ENCODE peak calls at places on chromosomes 7 and 10, in seven cellular contexts. V is transverse colon, T is fibroblast of lung, N is GM12878, J is coronary artery, O is mammary epithelial cell, R is RWPE2. H is an unnamed sample.

GRCh38 chr7:27134392-27134791 is 3.8 kb upstream of the HOXA4 start:
- DNase-seq in T (peak), V (peak), O (peak), R (no peak), N (peak), J (no peak), H (peak)

GRCh38 chr10:117429644-117430043 is 54.4 kb upstream of the PDZD8 start:
- DNase-seq in O (no peak), T (no peak), N (no peak), V (no peak), R (no peak), J (no peak), H (no peak)

GRCh38 chr10:36313142-36313541 is 671.0 kb upstream of the FZD8 start:
- DNase-seq in N (no peak), J (no peak), T (no peak), V (no peak), O (no peak), R (no peak), H (no peak)

GRCh38 chr7:27031289-27032172 is 64.3 kb downstream of the HOXA1 start:
- DNase-seq in T (peak), N (peak), O (peak), R (no peak), V (no peak), J (no peak), H (peak)

GRCh38 chr10:24552346-24553016 is 171.2 kb downstream of the ARHGAP21 start:
- DNase-seq in N (no peak), R (peak), J (no peak), V (peak), O (peak), T (no peak), H (peak)

GRCh38 chr10:70480254-70480861 is 1.8 kb downstream of the PALD1 start:
- DNase-seq in N (no peak), O (no peak), V (peak), J (no peak), T (no peak), R (no peak), H (no peak)

GRCh38 chr10:128268015-128268722 is 141.9 kb upstream of the MKI67 start:
- DNase-seq in R (no peak), O (no peak), V (no peak), T (peak), J (no peak), N (no peak), H (peak)

GRCh38 chr7:18855796-18856195 is 261.6 kb downstream of the TWIST1 start:
- DNase-seq in V (no peak), T (peak), O (no peak), N (no peak), J (no peak), R (no peak), H (no peak)

GRCh38 chr10:103759100-103759781 is 96.1 kb downstream of the SH3PXD2A start:
- DNase-seq in N (no peak), J (no peak), V (peak), O (peak), T (peak), R (no peak), H (peak)

GRCh38 chr10:58438340-58438739 is 53.1 kb downstream of the TFAM start:
- DNase-seq in R (no peak), N (no peak), T (peak), J (no peak), O (peak), V (no peak), H (peak)

GRCh38 chr7:12630615-12630884 is 56.9 kb upstream of the ARL4A start:
- DNase-seq in J (no peak), R (no peak), V (no peak), O (no peak), T (peak), N (no peak), H (no peak)

GRCh38 chr10:28180654-28181053 is 122.2 kb downstream of the MPP7 start:
- DNase-seq in V (no peak), T (no peak), R (no peak), J (no peak), O (peak), N (no peak), H (no peak)

GRCh38 chr7:77327932-77328628 is 88.1 kb downstream of the GSAP start:
- DNase-seq in T (no peak), R (no peak), O (no peak), V (no peak), N (no peak), J (no peak), H (no peak)

GRCh38 chr10:84185526-84186175 is 8.7 kb upstream of the CDHR1 start:
- DNase-seq in T (no peak), N (no peak), R (no peak), V (no peak), O (no peak), J (no peak), H (no peak)

GRCh38 chr10:91820144-91820543 is 21.9 kb downstream of the TNKS2 start:
- DNase-seq in R (no peak), J (no peak), O (peak), V (no peak), N (no peak), T (no peak), H (no peak)

DNA sequence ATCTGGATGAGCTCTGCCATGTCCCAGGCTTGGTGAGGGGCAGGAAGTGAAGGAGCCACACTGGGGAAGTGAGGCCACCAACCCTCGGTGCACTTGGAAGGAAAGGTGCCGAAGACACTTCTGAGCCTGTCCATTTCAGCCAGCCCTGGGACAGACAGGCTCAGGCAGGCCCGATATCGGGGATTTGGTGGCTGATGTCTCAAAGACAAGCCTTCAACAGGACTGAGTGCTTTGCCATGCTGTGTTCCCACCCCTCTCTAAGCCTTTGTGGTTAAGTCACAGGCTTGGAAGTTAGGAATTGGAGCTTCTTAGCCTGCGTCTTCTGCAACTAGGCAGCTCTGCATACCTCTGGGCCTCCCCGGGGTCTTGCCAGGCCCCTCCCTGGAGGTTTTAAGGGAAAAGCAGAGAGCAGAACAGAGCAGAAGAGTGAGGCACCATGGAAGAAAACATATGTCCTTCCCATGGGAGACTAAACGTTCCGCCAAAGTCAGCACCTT is 72.0 kb downstream of the AFAP1L2 start:
- DNase-seq in J (no peak), R (no peak), O (no peak), T (no peak), V (no peak), N (no peak), H (no peak)
- H3K27ac ChIP-seq in J (peak), R (no peak), O (no peak), T (no peak), V (peak), N (no peak), H (peak)

GRCh38 chr7:48528689-48529088 is 357.4 kb downstream of the ABCA13 start:
- DNase-seq in J (no peak), O (no peak), N (no peak), T (no peak), R (no peak), V (no peak), H (no peak)
- H3K27ac ChIP-seq in J (no peak), O (no peak), N (no peak), T (no peak), R (no peak), V (no peak), H (no peak)

GRCh38 chr10:14880201-14880600 is 1.5 kb downstream of the SUV39H2 start:
- DNase-seq in O (peak), T (no peak), R (no peak), J (no peak), V (no peak), N (no peak), H (peak)
- H3K27ac ChIP-seq in O (peak), T (no peak), R (peak), J (no peak), V (no peak), N (peak), H (no peak)

GRCh38 chr10:100192350-100192749 is 6.5 kb upstream of the ERLIN1 start:
- DNase-seq in T (no peak), R (no peak), V (no peak), J (no peak), N (no peak), O (no peak), H (no peak)
- H3K27ac ChIP-seq in T (no peak), R (no peak), V (no peak), J (no peak), N (no peak), O (no peak), H (no peak)

DNA sequence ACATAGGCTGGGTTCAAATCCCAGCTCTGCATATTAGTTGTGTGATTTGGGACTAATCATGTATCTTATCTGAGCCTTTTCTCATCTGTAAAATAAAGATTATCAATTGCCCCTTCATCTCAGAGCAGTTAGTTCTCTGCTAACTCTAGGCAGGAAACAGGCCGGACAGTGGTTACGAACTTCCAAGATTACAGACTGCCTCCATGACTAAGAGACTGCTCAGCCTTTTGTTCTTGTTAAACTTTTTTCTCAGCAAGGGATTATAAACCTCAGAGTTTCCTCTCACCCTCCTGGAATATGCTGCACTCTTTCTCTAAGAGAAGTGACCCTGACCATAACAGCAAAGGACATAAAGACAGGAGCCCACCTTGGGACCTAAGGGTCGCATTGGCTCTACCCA is 52.5 kb upstream of the NFKB2 start:
- DNase-seq in O (peak), T (peak), J (no peak), N (no peak), R (no peak), V (no peak), H (peak)
- H3K27ac ChIP-seq in O (peak), T (no peak), J (no peak), N (no peak), R (peak), V (no peak), H (no peak)

GRCh38 chr10:63711866-63712716 is 190.9 kb downstream of the REEP3 start:
- DNase-seq in V (peak), O (peak), R (peak), J (peak), N (no peak), T (peak), H (peak)
- H3K27ac ChIP-seq in V (peak), O (peak), R (peak), J (peak), N (no peak), T (peak), H (peak)

DNA sequence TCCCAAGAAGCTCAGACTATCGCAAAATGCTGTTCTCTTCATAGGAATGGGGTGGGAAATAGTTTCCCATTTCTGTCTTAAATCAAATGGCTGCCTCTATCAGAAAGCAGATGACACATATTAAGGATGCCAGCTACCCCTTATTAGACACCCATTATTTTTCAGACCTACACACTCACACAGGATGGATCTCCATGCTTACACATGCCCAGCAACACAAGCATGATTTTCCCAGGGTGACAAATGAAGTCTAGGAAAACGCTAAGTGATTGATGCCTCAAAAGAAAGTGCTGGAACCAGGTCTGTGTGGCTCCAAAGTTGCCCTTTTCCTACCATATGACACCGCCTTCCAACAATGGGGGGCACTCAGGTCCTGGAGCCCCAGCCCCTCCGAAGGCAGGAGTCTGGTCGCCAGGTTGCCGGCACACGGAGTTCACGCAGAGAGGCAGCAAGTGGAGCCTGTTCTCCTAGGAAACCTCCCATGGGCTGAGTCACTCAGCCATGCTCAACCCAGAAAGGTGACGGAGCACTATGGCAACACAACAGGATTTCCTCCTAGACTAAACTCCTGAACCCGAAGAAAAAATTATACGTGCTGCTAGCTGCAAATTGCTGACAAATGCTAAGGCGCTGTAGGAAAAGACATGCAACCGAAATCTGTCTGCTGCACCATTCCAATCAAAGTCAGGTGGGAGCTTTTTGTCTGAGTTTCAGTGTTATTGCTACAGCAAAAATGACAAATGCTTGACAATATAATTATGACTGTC is 19.8 kb downstream of the VOPP1 start:
- DNase-seq in T (peak), N (no peak), V (peak), R (peak), O (no peak), J (no peak), H (peak)
- H3K27ac ChIP-seq in T (no peak), N (no peak), V (peak), R (peak), O (no peak), J (no peak), H (peak)

DNA sequence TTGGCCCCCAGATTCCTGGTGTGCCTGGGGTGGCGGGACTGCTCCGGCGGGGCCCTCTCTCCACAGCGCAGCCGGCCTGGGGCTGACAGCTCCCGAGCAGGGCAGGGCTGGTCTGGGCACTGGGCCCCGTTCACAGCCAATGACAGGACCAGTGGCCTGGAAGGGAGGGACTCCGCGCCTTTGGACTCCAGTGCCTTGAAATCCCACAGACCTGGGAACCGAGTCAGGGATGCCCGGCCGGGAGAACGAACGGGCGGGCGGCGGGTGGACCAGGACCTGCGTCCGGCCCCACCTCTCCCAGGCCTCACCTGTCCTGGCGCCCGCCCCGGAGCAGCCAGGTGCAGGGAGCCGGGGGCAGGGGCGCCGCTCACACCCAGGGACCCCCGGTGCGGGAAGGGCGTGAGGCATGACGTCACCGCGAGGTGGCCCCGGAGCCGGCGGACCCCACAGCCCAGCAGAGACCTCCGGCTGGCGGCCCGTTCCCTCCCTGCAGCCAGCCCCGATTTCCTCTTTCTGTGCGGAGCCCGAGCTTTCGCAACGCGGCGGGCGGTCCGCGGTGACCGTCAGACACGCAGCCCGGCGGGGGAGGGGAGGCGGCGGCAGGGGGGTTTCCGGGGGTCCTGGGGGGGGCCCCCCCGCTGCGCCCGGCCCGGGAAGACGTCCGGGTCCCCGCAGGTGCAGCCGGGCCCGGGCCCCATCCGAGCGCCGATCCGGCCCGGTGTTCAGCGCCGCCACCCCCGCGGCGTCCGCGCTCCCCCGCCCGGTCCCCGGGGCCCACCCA is 743 bp downstream of the ADAP1 start:
- DNase-seq in V (peak), O (peak), J (no peak), R (peak), N (no peak), T (peak), H (peak)
- H3K27ac ChIP-seq in V (peak), O (no peak), J (no peak), R (peak), N (peak), T (no peak), H (no peak)

GRCh38 chr10:69409968-69410367 is 6.8 kb downstream of the TACR2 start:
- DNase-seq in R (no peak), T (no peak), V (peak), J (no peak), N (peak), O (no peak), H (no peak)
- H3K27ac ChIP-seq in R (no peak), T (no peak), V (peak), J (no peak), N (no peak), O (no peak), H (no peak)

GRCh38 chr10:13221572-13221971 is 12.6 kb downstream of the UCMA start:
- DNase-seq in J (no peak), O (no peak), V (no peak), R (no peak), T (no peak), N (no peak), H (no peak)

GRCh38 chr10:13222151-13222550 is 12.0 kb downstream of the UCMA start:
- DNase-seq in O (no peak), N (no peak), V (no peak), J (no peak), R (no peak), T (no peak), H (no peak)

GRCh38 chr10:13224210-13224995 is 9.8 kb downstream of the UCMA start:
- DNase-seq in T (no peak), O (no peak), J (no peak), V (no peak), N (no peak), R (no peak), H (no peak)

GRCh38 chr10:13222566-13222965 is 11.6 kb downstream of the UCMA start:
- DNase-seq in N (no peak), V (no peak), T (no peak), O (no peak), J (no peak), R (no peak), H (no peak)

GRCh38 chr10:13223241-13223640 is 10.9 kb downstream of the UCMA start:
- DNase-seq in J (no peak), R (no peak), V (no peak), N (no peak), O (no peak), T (no peak), H (no peak)
- H3K27ac ChIP-seq in J (no peak), R (no peak), V (no peak), N (no peak), O (no peak), T (no peak), H (no peak)

H was measured in RWPE1.